ENCODE peak calls at places on chromosomes 7 and 10, in five cellular contexts. V, X, Z, Q and U are unnamed samples.

GRCh38 chr10:33015798-33016547 is 57.9 kb upstream of the ITGB1 start:
- DNase-seq in Z (no peak), X (no peak), Q (no peak), V (no peak), U (no peak)

GRCh38 chr7:37234928-37235327 is 213.7 kb downstream of the ELMO1 start:
- DNase-seq in V (no peak), X (no peak), Q (peak), Z (no peak), U (no peak)

GRCh38 chr10:125153693-125154490 is 6.5 kb downstream of the CTBP2 start:
- DNase-seq in X (no peak), V (no peak), Q (no peak), Z (no peak), U (no peak)

GRCh38 chr10:11242443-11243386 is 225.0 kb downstream of the CELF2 start:
- DNase-seq in V (no peak), X (no peak), Q (no peak), Z (no peak), U (peak)

GRCh38 chr7:70376561-70377031 is 755.3 kb upstream of the GALNT17 start:
- DNase-seq in V (no peak), X (no peak), Z (no peak), Q (no peak), U (no peak)

GRCh38 chr10:34094146-34094696 is 720.9 kb downstream of the PARD3 start:
- DNase-seq in V (no peak), Q (no peak), X (no peak), Z (no peak), U (no peak)

GRCh38 chr10:112732277-112732891 is 217.7 kb upstream of the TCF7L2 start:
- DNase-seq in V (no peak), Q (no peak), X (no peak), Z (no peak), U (no peak)

GRCh38 chr7:112192236-112193154 is 13.7 kb downstream of the DOCK4 start:
- DNase-seq in V (no peak), X (no peak), Z (no peak), Q (no peak), U (no peak)

GRCh38 chr7:22665816-22666375 is 61.1 kb upstream of the IL6 start:
- DNase-seq in X (no peak), Z (no peak), Q (no peak), V (no peak), U (no peak)

GRCh38 chr10:46523119-46523880 is 33.2 kb downstream of the GPRIN2 start:
- DNase-seq in X (peak), Q (no peak), V (no peak), Z (no peak), U (no peak)

GRCh38 chr7:2725178-2726105 is 37.4 kb downstream of the AMZ1 start:
- DNase-seq in X (peak), V (no peak), Z (no peak), Q (no peak), U (no peak)

GRCh38 chr7:76016191-76016947 is 22.0 kb upstream of the TMEM120A start:
- DNase-seq in X (no peak), Z (no peak), Q (no peak), V (no peak), U (no peak)

GRCh38 chr10:64191304-64191703 is 670.1 kb downstream of the REEP3 start:
- DNase-seq in X (no peak), Z (no peak), Q (no peak), V (no peak), U (no peak)

GRCh38 chr7:108347616-108348015 is 108.6 kb downstream of the NRCAM start:
- DNase-seq in Z (peak), X (peak), Q (peak), V (peak), U (no peak)

GRCh38 chr10:61135276-61135721 is 191.3 kb upstream of the RHOBTB1 start:
- DNase-seq in X (peak), V (no peak), Z (no peak), Q (no peak), U (peak)

GRCh38 chr7:112116894-112117293 is 89.3 kb downstream of the DOCK4 start:
- DNase-seq in V (no peak), Q (no peak), Z (no peak), X (no peak), U (no peak)

GRCh38 chr10:71569775-71570588 is 149.6 kb downstream of the C10orf105 start:
- DNase-seq in Q (peak), Z (peak), V (peak), X (peak), U (no peak)

GRCh38 chr7:50807026-50807730 is 24.5 kb upstream of the GRB10 start:
- DNase-seq in V (no peak), Z (no peak), X (no peak), Q (no peak), U (no peak)

GRCh38 chr7:42012786-42013360 is 224.1 kb downstream of the GLI3 start:
- DNase-seq in Z (no peak), X (no peak), Q (no peak), V (no peak), U (no peak)

GRCh38 chr10:36393800-36394199 is 731.6 kb upstream of the ANKRD30A start:
- DNase-seq in Q (no peak), V (no peak), X (no peak), Z (no peak), U (no peak)

GRCh38 chr7:108247646-108248045 is 117.5 kb upstream of the LAMB4 start:
- DNase-seq in V (no peak), X (no peak), Q (no peak), Z (no peak), U (no peak)

GRCh38 chr7:68691261-68692216 is 906.7 kb upstream of the AUTS2 start:
- DNase-seq in Q (no peak), V (no peak), Z (no peak), X (no peak), U (no peak)

GRCh38 chr10:97731346-97732051 is 5.4 kb upstream of the ZFYVE27 start:
- DNase-seq in Q (peak), Z (peak), V (no peak), X (peak), U (no peak)
- TF ChIP-seq ATF2 in Q (no peak), Z (no peak), V (no peak), X (no peak), U (no peak)

GRCh38 chr7:33714208-33714607 is 191.1 kb upstream of the BMPER start:
- DNase-seq in Q (no peak), V (no peak), X (no peak), Z (no peak), U (no peak)
- TF ChIP-seq ATF2 in Q (no peak), V (no peak), X (no peak), Z (no peak), U (no peak)

GRCh38 chr7:35482231-35482630 is 212.7 kb downstream of the HERPUD2 start:
- DNase-seq in Q (no peak), X (no peak), Z (no peak), V (no peak), U (no peak)

GRCh38 chr7:35487402-35487801 is 207.5 kb downstream of the HERPUD2 start:
- DNase-seq in Z (no peak), Q (no peak), X (no peak), V (no peak), U (no peak)

GRCh38 chr7:35483568-35483967 is 211.4 kb downstream of the HERPUD2 start:
- DNase-seq in Z (no peak), Q (no peak), X (no peak), V (no peak), U (no peak)

GRCh38 chr7:35487841-35488240 is 207.1 kb downstream of the HERPUD2 start:
- DNase-seq in Z (no peak), Q (no peak), X (no peak), V (no peak), U (no peak)

DNA sequence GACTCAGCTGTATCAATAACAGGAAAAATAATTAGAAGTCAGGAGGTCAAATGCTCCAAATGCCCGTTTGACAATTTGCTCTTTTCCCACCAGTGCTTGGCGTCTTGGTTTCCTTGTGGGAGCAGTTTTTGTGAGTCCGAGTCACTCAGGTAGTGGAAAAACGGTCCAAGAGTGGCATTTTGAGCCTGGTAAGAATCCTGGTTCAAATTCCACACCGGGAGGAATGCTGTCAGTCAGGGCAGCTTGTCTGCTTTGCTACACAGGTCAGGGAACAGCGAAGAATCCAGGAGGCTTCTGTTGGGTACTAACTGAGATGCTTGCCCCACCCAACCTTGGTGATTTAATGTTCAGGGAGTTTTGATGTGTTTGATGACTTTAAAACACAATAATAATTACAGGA is 209.5 kb downstream of the HERPUD2 start:
- DNase-seq in V (no peak), Z (no peak), X (no peak), Q (no peak), U (no peak)
- TF ChIP-seq ATF2 in V (no peak), Z (no peak), X (no peak), Q (no peak), U (no peak)

GRCh38 chr7:94088560-94088959 is 84.4 kb upstream of the BET1 start:
- DNase-seq in V (no peak), X (no peak), Q (no peak), Z (no peak), U (no peak)
- TF ChIP-seq ATF2 in V (no peak), X (no peak), Q (no peak), Z (no peak), U (no peak)

GRCh38 chr10:86317949-86318725 is 48.5 kb downstream of the GRID1 start:
- DNase-seq in Q (no peak), X (no peak), Z (peak), V (no peak), U (no peak)

GRCh38 chr10:86316274-86316835 is 50.2 kb downstream of the GRID1 start:
- DNase-seq in V (no peak), Q (no peak), X (no peak), Z (no peak), U (no peak)

GRCh38 chr10:86316990-86317389 is 49.6 kb downstream of the GRID1 start:
- DNase-seq in Z (no peak), X (no peak), Q (no peak), V (no peak), U (no peak)

GRCh38 chr10:86321568-86321967 is 45.0 kb downstream of the GRID1 start:
- DNase-seq in X (no peak), Q (no peak), Z (no peak), V (no peak), U (no peak)

GRCh38 chr10:86319626-86320025 is 47.0 kb downstream of the GRID1 start:
- DNase-seq in V (no peak), Q (no peak), X (no peak), Z (no peak), U (no peak)
- TF ChIP-seq ATF2 in V (no peak), Q (no peak), X (no peak), Z (no peak), U (no peak)

GRCh38 chr7:84261509-84261908 is 66.9 kb upstream of the SEMA3A start:
- DNase-seq in X (no peak), Q (no peak), Z (no peak), V (no peak), U (no peak)

GRCh38 chr7:84263106-84263505 is 68.5 kb upstream of the SEMA3A start:
- DNase-seq in V (no peak), Z (no peak), Q (no peak), X (no peak), U (no peak)

GRCh38 chr7:84264341-84264740 is 69.8 kb upstream of the SEMA3A start:
- DNase-seq in X (no peak), V (no peak), Z (no peak), Q (no peak), U (no peak)

GRCh38 chr7:84256481-84256880 is 61.9 kb upstream of the SEMA3A start:
- DNase-seq in Q (no peak), X (no peak), V (no peak), Z (no peak), U (no peak)

DNA sequence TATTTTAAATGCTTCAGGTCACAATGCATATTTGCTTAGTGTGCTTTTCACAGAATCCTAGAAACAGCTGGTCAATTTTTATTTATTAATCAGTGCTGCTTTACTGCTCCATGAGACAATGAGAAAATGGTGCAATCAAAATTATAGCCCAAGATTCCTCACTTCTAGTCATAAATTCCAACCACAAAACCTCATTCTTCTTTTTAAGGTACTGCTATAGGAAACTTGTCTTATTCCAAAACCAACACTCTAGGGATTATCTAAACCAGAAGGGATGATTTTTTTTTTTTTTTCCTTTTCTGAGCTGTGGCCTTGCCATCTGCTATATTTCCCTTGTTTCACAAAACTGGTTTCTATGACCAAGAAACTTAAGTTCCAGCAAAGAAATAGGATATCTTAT is 64.0 kb upstream of the SEMA3A start:
- DNase-seq in X (no peak), V (no peak), Q (no peak), Z (no peak), U (no peak)
- TF ChIP-seq ATF2 in X (no peak), V (no peak), Q (no peak), Z (no peak), U (no peak)

DNA sequence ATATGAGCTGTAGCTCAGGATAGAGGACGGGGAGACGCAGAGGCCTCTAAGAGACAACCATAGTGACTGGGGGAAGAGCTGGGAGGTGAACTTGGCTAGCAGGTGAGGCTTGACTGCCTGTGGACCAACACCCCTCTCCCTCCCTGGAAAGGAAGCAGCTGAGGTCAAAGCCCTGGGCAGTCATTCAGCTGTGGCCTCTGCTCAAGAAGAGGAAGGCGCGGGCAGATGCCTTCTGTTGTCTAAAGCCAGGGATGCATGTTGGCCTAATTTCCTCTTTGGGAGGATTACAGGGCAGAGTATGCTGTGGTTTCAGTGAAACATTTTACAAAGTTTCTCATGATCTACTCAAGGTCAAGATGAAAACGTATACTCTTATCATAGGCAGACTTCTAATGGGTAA is 327.1 kb downstream of the PRPF18 start:
- DNase-seq in X (no peak), Q (no peak), Z (no peak), V (no peak), U (peak)
- TF ChIP-seq ATF2 in X (no peak), Q (no peak), Z (no peak), V (no peak), U (no peak)

GRCh38 chr7:137992738-137993394 is 9.0 kb downstream of the CREB3L2 start:
- DNase-seq in V (no peak), X (no peak), Q (peak), Z (peak), U (no peak)

GRCh38 chr7:137996386-137996851 is 5.5 kb downstream of the CREB3L2 start:
- DNase-seq in Q (no peak), Z (peak), X (no peak), V (no peak), U (no peak)

GRCh38 chr7:137992042-137992737 is 9.7 kb downstream of the CREB3L2 start:
- DNase-seq in Z (peak), X (no peak), V (no peak), Q (peak), U (no peak)

GRCh38 chr7:137993395-137993743 is 8.5 kb downstream of the CREB3L2 start:
- DNase-seq in V (no peak), X (no peak), Z (no peak), Q (no peak), U (no peak)

GRCh38 chr7:137994091-137994688 is 7.7 kb downstream of the CREB3L2 start:
- DNase-seq in X (no peak), Q (no peak), V (no peak), Z (peak), U (no peak)
- TF ChIP-seq ATF2 in X (no peak), Q (no peak), V (no peak), Z (no peak), U (no peak)

GRCh38 chr7:82729172-82730030 is 285.8 kb upstream of the CACNA2D1 start:
- DNase-seq in Q (peak), X (no peak), Z (peak), V (no peak), U (no peak)
- TF ChIP-seq ATF2 in Q (no peak), X (no peak), Z (no peak), V (no peak), U (no peak)